ENCODE peak calls at places on chromosomes 7 and 10, in seven cellular contexts. W is Daoy; A is activated T-helper 1 cell treated with anti-CD3 and anti-CD28 coated beads, Interleukin-2, amount 50 U/mL, for 16 hours; N is hypothalamus; Q is AG20443; Z is HFFc6; O is lung microvascular endothelial cell. P is an unnamed sample.

GRCh38 chr7:14380881-14381280 is 391.4 kb upstream of the ETV1 start:
- DNase-seq in A (no peak), Q (no peak), O (no peak), W (peak; percentile 13), Z (no peak), N (no peak), P (no peak)

GRCh38 chr10:124624006-124624405 is 120.2 kb downstream of the FAM53B start:
- DNase-seq in Z (no peak), W (no peak), Q (no peak), N (no peak), A (no peak), O (no peak), P (no peak)

GRCh38 chr7:75575488-75576112 is 83.5 kb downstream of the SPDYE5 start:
- DNase-seq in A (no peak), N (no peak), Q (peak; percentile 59), W (no peak), O (no peak), Z (no peak), P (peak; percentile 28)

GRCh38 chr10:3636356-3637181 is 148.4 kb downstream of the KLF6 start:
- DNase-seq in O (no peak), W (no peak), Q (no peak), Z (no peak), A (no peak), N (no peak), P (peak; percentile 7)

GRCh38 chr7:11394438-11394837 is 420.8 kb downstream of the PHF14 start:
- DNase-seq in Z (no peak), Q (no peak), W (no peak), A (no peak), O (no peak), N (no peak), P (no peak)

GRCh38 chr7:151168787-151169162 is 1.3 kb upstream of the GBX1 start:
- DNase-seq in Z (no peak), W (no peak), O (no peak), N (no peak), Q (no peak), A (no peak), P (no peak)

GRCh38 chr7:12571691-12572090 is 1.2 kb downstream of the SCIN start:
- DNase-seq in N (no peak), W (no peak), Q (no peak), Z (no peak), O (no peak), A (no peak), P (no peak)

GRCh38 chr7:95427914-95428516 is 6.8 kb downstream of the PON2 start:
- DNase-seq in N (no peak), W (no peak), Q (no peak), Z (no peak), A (no peak), O (no peak), P (no peak)

GRCh38 chr7:37009282-37009681 is 285.0 kb upstream of the AOAH start:
- DNase-seq in A (no peak), W (no peak), O (no peak), Z (no peak), N (no peak), Q (no peak), P (no peak)

GRCh38 chr7:83546586-83546985 is 102.4 kb downstream of the SEMA3E start:
- DNase-seq in Z (no peak), A (no peak), N (no peak), O (no peak), Q (no peak), W (no peak), P (no peak)

GRCh38 chr7:13021566-13021965 is 334.1 kb downstream of the ARL4A start:
- DNase-seq in W (no peak), A (no peak), N (no peak), Z (no peak), O (no peak), Q (no peak), P (no peak)

GRCh38 chr10:114022292-114022691 is 21.4 kb upstream of the ADRB1 start:
- DNase-seq in W (no peak), O (peak; percentile 41), A (no peak), Z (no peak), Q (no peak), N (no peak), P (no peak)

GRCh38 chr10:132543916-132544743 is 6.5 kb downstream of the INPP5A start:
- DNase-seq in N (no peak), O (no peak), A (no peak), W (no peak), Q (no peak), Z (no peak), P (no peak)

GRCh38 chr7:21828846-21829245 is 116.9 kb downstream of the CDCA7L start:
- DNase-seq in N (no peak), A (no peak), Q (no peak), Z (no peak), O (no peak), W (no peak), P (no peak)

GRCh38 chr7:92808006-92808405 is 28.4 kb downstream of the CDK6 start:
- DNase-seq in N (no peak), Z (peak; percentile 43), A (no peak), Q (no peak), O (no peak), W (no peak), P (no peak)

GRCh38 chr10:101441539-101442455 is 87.8 kb downstream of the BTRC start:
- DNase-seq in O (peak; percentile 86), Q (peak; percentile 61), N (no peak), W (peak; percentile 44), Z (peak; percentile 70), A (no peak), P (peak; percentile 37)

P was measured in GM04503.